ENCODE peak calls at places on chromosomes 12 and 14, in nine cellular contexts. W is upper lobe of right lung, T is PC-3, H is neuronal stem cell, C is GM12878, X is tibial nerve, A is ovary, D is left lung, E is stomach. N is an unnamed sample. For H3K4me1, the result is how much of the 10 kb centered on the place peaks cover.

GRCh38 chr14:49050836-49051235 is 535.3 kb downstream of the RPS29 start:
- DNase-seq in C (no peak), H (no peak), D (no peak), A (no peak), X (no peak), T (no peak), W (no peak), E (no peak), N (no peak)

GRCh38 chr14:52852810-52853521 is 61.6 kb upstream of the GNPNAT1 start:
- DNase-seq in E (no peak), T (no peak), W (no peak), C (no peak), X (no peak), H (no peak), D (no peak), A (no peak), N (no peak)

GRCh38 chr14:78399316-78399889 is 229.2 kb downstream of the NRXN3 start:
- DNase-seq in D (no peak), T (peak), W (no peak), A (no peak), X (no peak), C (no peak), E (no peak), H (peak), N (no peak)

GRCh38 chr12:6376079-6376941 is 947 bp upstream of the SCNN1A start:
- DNase-seq in D (peak), T (no peak), W (peak), X (peak), H (no peak), A (peak), E (peak), C (no peak), N (peak)

GRCh38 chr14:75119056-75119455 is 7.8 kb downstream of the NEK9 start:
- DNase-seq in E (no peak), D (no peak), C (no peak), X (no peak), H (no peak), T (peak), A (no peak), W (no peak), N (no peak)

GRCh38 chr12:122106891-122107660 is 28.5 kb downstream of the MLXIP start:
- DNase-seq in C (no peak), W (peak), A (no peak), X (no peak), H (no peak), T (peak), D (peak), E (peak), N (peak)

GRCh38 chr12:1798734-1799067 is 21.7 kb upstream of the LRTM2 start:
- DNase-seq in E (no peak), H (no peak), W (no peak), D (no peak), X (no peak), A (no peak), T (no peak), C (no peak), N (no peak)

GRCh38 chr14:103801459-103801858 is 45.9 kb downstream of the PPP1R13B start:
- DNase-seq in W (no peak), X (no peak), C (no peak), D (no peak), H (no peak), A (no peak), E (no peak), T (peak), N (no peak)

GRCh38 chr12:22880331-22880730 is 255.4 kb downstream of the ETNK1 start:
- DNase-seq in C (no peak), D (no peak), A (no peak), W (no peak), X (no peak), H (no peak), T (no peak), E (no peak), N (no peak)

GRCh38 chr14:67949771-67950170 is 130.2 kb downstream of the RAD51B start:
- DNase-seq in E (no peak), A (no peak), H (no peak), T (no peak), C (no peak), W (no peak), D (no peak), X (no peak), N (no peak)

GRCh38 chr12:76402259-76402658 is 54.0 kb upstream of the BBS10 start:
- DNase-seq in H (no peak), D (no peak), A (no peak), W (no peak), X (no peak), T (no peak), C (no peak), E (no peak), N (no peak)

GRCh38 chr12:12927211-12928079 is 24.5 kb downstream of the GPRC5D start:
- DNase-seq in W (peak), C (peak), T (no peak), H (no peak), A (peak), X (peak), D (peak), E (peak), N (no peak)

GRCh38 chr12:122423258-122424165 is 1.0 kb upstream of the CLIP1 start:
- DNase-seq in D (peak), C (no peak), T (no peak), X (no peak), E (no peak), A (no peak), W (no peak), H (peak), N (no peak)

GRCh38 chr14:55805250-55805649 is 225.2 kb downstream of the KTN1 start:
- DNase-seq in T (no peak), E (no peak), X (no peak), C (no peak), H (no peak), A (no peak), W (no peak), D (no peak), N (no peak)

GRCh38 chr12:132341318-132342050 is 12.1 kb upstream of the GALNT9 start:
- DNase-seq in H (no peak), C (no peak), X (no peak), A (no peak), W (no peak), E (no peak), T (no peak), D (no peak), N (no peak)

GRCh38 chr12:1799068-1799881 is 21.1 kb upstream of the LRTM2 start:
- DNase-seq in T (no peak), A (no peak), H (no peak), E (no peak), D (no peak), W (peak), C (no peak), X (peak), N (no peak)

GRCh38 chr12:33438890-33439586 is 581 bp downstream of the SYT10 start:
- DNase-seq in C (no peak), A (no peak), W (peak), H (peak), E (no peak), X (no peak), T (no peak), D (no peak), N (no peak)

GRCh38 chr12:70948976-70949336 is 28.4 kb upstream of the PTPRR start:
- DNase-seq in X (no peak), D (no peak), T (no peak), C (no peak), H (no peak), W (no peak), A (no peak), E (no peak), N (peak)

GRCh38 chr12:27554421-27555186 is 30.6 kb downstream of the PPFIBP1 start:
- DNase-seq in T (no peak), W (no peak), E (no peak), H (no peak), D (no peak), A (peak), C (no peak), X (peak), N (peak)

GRCh38 chr14:56379956-56380355 is 199.6 kb upstream of the TMEM260 start:
- DNase-seq in C (no peak), W (no peak), D (no peak), E (no peak), T (no peak), H (no peak), X (no peak), A (no peak), N (no peak)

GRCh38 chr14:99430491-99430890 is 50.2 kb downstream of the SETD3 start:
- DNase-seq in A (no peak), E (peak), X (no peak), C (no peak), D (no peak), T (peak), W (no peak), H (no peak), N (no peak)

GRCh38 chr12:57694459-57695019 is 607 bp downstream of the OS9 start:
- DNase-seq in C (no peak), D (no peak), H (peak), E (no peak), T (peak), A (no peak), W (no peak), X (no peak), N (no peak)

GRCh38 chr14:79229383-79229875 is 981.9 kb downstream of the DIO2 start:
- DNase-seq in T (no peak), W (no peak), D (no peak), E (no peak), A (no peak), X (no peak), C (no peak), H (no peak), N (no peak)

GRCh38 chr12:14605401-14605989 is 37.8 kb upstream of the PLBD1 start:
- DNase-seq in E (no peak), A (no peak), X (no peak), T (no peak), C (no peak), D (no peak), H (no peak), W (no peak), N (no peak)

GRCh38 chr12:12466157-12466556 is 96.5 kb downstream of the DUSP16 start:
- DNase-seq in D (no peak), X (no peak), W (no peak), E (no peak), H (no peak), A (no peak), T (no peak), C (no peak), N (no peak)

GRCh38 chr12:21547437-21547836 is 21.3 kb downstream of the SPX start:
- DNase-seq in A (no peak), H (no peak), X (no peak), D (no peak), T (no peak), E (no peak), W (no peak), C (no peak), N (no peak)

GRCh38 chr12:116959845-116960514 is 49.2 kb downstream of the FBXW8 start:
- DNase-seq in E (no peak), H (no peak), W (no peak), X (no peak), C (peak), T (peak), D (no peak), A (no peak), N (no peak)

GRCh38 chr12:119440961-119441360 is 106.4 kb downstream of the CCDC60 start:
- DNase-seq in W (no peak), T (no peak), C (no peak), E (no peak), A (no peak), D (no peak), X (no peak), H (no peak), N (no peak)

GRCh38 chr12:17235996-17236395 is 630.0 kb upstream of the LMO3 start:
- DNase-seq in C (no peak), D (no peak), X (no peak), H (no peak), T (no peak), E (no peak), A (no peak), W (no peak), N (no peak)

GRCh38 chr12:108730337-108731104 is 797 bp downstream of the CORO1C start:
- DNase-seq in T (peak), A (peak), D (peak), W (peak), C (no peak), H (peak), X (peak), E (peak), N (peak)

GRCh38 chr12:5784626-5785130 is 160.4 kb downstream of the ANO2 start:
- DNase-seq in W (no peak), X (no peak), C (no peak), A (no peak), H (no peak), T (no peak), E (no peak), D (no peak), N (no peak)

GRCh38 chr14:76456200-76456599 is 80.3 kb downstream of the ESRRB start:
- DNase-seq in X (no peak), A (no peak), W (no peak), H (peak), E (no peak), C (peak), D (no peak), T (peak), N (no peak)

GRCh38 chr14:75689012-75689411 is 28.0 kb downstream of the TTLL5 start:
- DNase-seq in H (no peak), E (no peak), D (no peak), X (no peak), C (no peak), A (no peak), T (no peak), W (no peak), N (peak)

GRCh38 chr12:66688836-66689439 is 10.1 kb upstream of the GRIP1 start:
- DNase-seq in T (peak), D (peak), A (peak), X (no peak), H (peak), C (no peak), W (no peak), E (peak), N (no peak)
- H3K4me1 ChIP-seq in T (under half), D (under half), A (under half), X (under half), H (under half), C (under half), W (under half), E (under half), N (under half)

GRCh38 chr12:53603804-53604203 is 22.4 kb downstream of the ATF7 start:
- DNase-seq in X (no peak), T (no peak), H (no peak), W (no peak), E (no peak), A (no peak), D (no peak), C (no peak), N (no peak)

GRCh38 chr12:53601296-53601847 is 24.8 kb downstream of the ATF7 start:
- DNase-seq in W (no peak), X (no peak), T (no peak), D (no peak), C (no peak), E (no peak), A (peak), H (no peak), N (no peak)

GRCh38 chr12:53603196-53603595 is 23.0 kb downstream of the ATF7 start:
- DNase-seq in W (no peak), X (no peak), A (no peak), E (no peak), D (no peak), T (no peak), C (no peak), H (no peak), N (no peak)

GRCh38 chr12:53600490-53601295 is 25.5 kb downstream of the ATF7 start:
- DNase-seq in C (no peak), H (no peak), E (no peak), W (no peak), D (no peak), A (no peak), X (no peak), T (no peak), N (no peak)

GRCh38 chr12:53602176-53602942 is 23.8 kb downstream of the ATF7 start:
- DNase-seq in H (no peak), D (no peak), C (no peak), T (no peak), W (no peak), A (no peak), E (no peak), X (no peak), N (no peak)
- H3K27ac ChIP-seq in H (no peak), D (no peak), C (no peak), T (no peak), W (no peak), A (no peak), E (no peak), X (no peak), N (no peak)

GRCh38 chr14:61125314-61126082 is 144.5 kb downstream of the SLC38A6 start:
- DNase-seq in X (no peak), A (no peak), T (no peak), W (no peak), H (no peak), C (no peak), D (no peak), E (no peak), N (peak)
- H3K4me1 ChIP-seq in X (under half), A (under half), T (under half), W (under half), H (under half), C (under half), D (under half), E (under half), N (half or more)

GRCh38 chr14:22338381-22338780 is 250.6 kb downstream of the DAD1 start:
- DNase-seq in H (no peak), W (no peak), D (no peak), T (no peak), C (no peak), E (no peak), X (no peak), A (no peak), N (no peak)
- H3K27ac ChIP-seq in H (no peak), W (peak), D (no peak), T (no peak), C (no peak), E (peak), X (no peak), A (no peak), N (peak)

GRCh38 chr12:113228394-113229028 is 7.2 kb downstream of the TPCN1 start:
- DNase-seq in T (no peak), D (no peak), E (no peak), C (no peak), H (no peak), A (no peak), W (no peak), X (no peak), N (peak)
- H3K4me1 ChIP-seq in T (under half), D (under half), E (half or more), C (half or more), H (under half), A (under half), W (under half), X (under half), N (half or more)

GRCh38 chr12:89506050-89506449 is 18.5 kb downstream of the GALNT4 start:
- DNase-seq in E (no peak), T (no peak), X (no peak), D (no peak), A (no peak), C (no peak), H (no peak), W (no peak), N (no peak)
- H3K27ac ChIP-seq in E (peak), T (no peak), X (no peak), D (no peak), A (no peak), C (no peak), H (no peak), W (no peak), N (peak)

GRCh38 chr12:51242896-51243295 is 4.3 kb downstream of the DAZAP2 start:
- DNase-seq in H (no peak), A (no peak), T (no peak), E (no peak), W (no peak), D (no peak), X (no peak), C (no peak), N (no peak)

GRCh38 chr12:51245476-51246253 is 7.0 kb downstream of the DAZAP2 start:
- DNase-seq in A (no peak), C (no peak), X (no peak), T (no peak), D (no peak), W (no peak), E (no peak), H (no peak), N (no peak)

GRCh38 chr12:51242150-51242549 is 3.5 kb downstream of the DAZAP2 start:
- DNase-seq in D (peak), A (no peak), W (no peak), C (no peak), E (no peak), T (no peak), X (no peak), H (no peak), N (peak)

GRCh38 chr12:51246254-51246853 is 7.7 kb downstream of the DAZAP2 start:
- DNase-seq in X (no peak), E (no peak), A (no peak), C (no peak), D (no peak), W (no peak), T (no peak), H (no peak), N (no peak)

DNA sequence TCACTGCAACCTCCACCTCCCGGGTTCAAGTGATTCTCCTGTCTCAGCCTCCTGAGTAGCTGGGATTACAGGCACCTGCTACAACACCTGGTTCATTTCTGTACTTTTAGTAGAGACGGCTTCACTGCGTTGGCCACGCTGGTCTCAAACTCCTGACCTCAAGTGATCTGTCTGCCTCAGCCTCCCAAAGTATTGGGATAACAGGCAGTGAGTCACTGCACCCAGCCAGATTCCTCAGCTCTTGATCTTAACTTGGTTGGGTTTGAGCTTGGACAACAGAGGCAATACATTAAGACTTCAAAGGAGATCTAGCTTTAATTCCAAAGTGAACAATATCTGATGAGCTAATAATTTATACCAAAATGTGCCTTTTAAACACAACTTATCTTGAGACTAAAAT is 5.6 kb downstream of the DAZAP2 start:
- DNase-seq in D (no peak), W (no peak), C (no peak), T (no peak), A (no peak), X (no peak), E (no peak), H (no peak), N (no peak)
- H3K4me1 ChIP-seq in D (under half), W (half or more), C (under half), T (under half), A (under half), X (under half), E (half or more), H (under half), N (under half)

GRCh38 chr12:41514907-41515306 is 326.8 kb downstream of the PDZRN4 start:
- DNase-seq in H (no peak), X (no peak), C (no peak), E (no peak), W (no peak), D (no peak), T (no peak), A (no peak), N (no peak)

GRCh38 chr12:41510470-41510869 is 322.4 kb downstream of the PDZRN4 start:
- DNase-seq in W (no peak), E (no peak), X (no peak), D (no peak), T (no peak), C (no peak), H (no peak), A (no peak), N (no peak)

GRCh38 chr12:41511247-41511646 is 323.1 kb downstream of the PDZRN4 start:
- DNase-seq in H (no peak), C (no peak), X (no peak), W (no peak), A (no peak), T (no peak), D (no peak), E (no peak), N (no peak)

GRCh38 chr12:41514050-41514449 is 325.9 kb downstream of the PDZRN4 start:
- DNase-seq in D (no peak), E (no peak), A (no peak), H (no peak), W (no peak), X (no peak), C (no peak), T (no peak), N (no peak)

GRCh38 chr12:41512531-41512930 is 324.4 kb downstream of the PDZRN4 start:
- DNase-seq in H (no peak), A (no peak), C (no peak), D (no peak), E (no peak), X (no peak), W (no peak), T (no peak), N (no peak)
- H3K27ac ChIP-seq in H (no peak), A (no peak), C (no peak), D (peak), E (no peak), X (no peak), W (no peak), T (no peak), N (no peak)

GRCh38 chr12:50222275-50222783 is 55.2 kb upstream of the CERS5 start:
- DNase-seq in T (peak), X (peak), D (peak), E (peak), A (peak), C (no peak), H (peak), W (no peak), N (peak)

GRCh38 chr12:50219544-50219943 is 52.4 kb upstream of the CERS5 start:
- DNase-seq in X (no peak), W (no peak), D (no peak), H (no peak), A (no peak), E (no peak), C (no peak), T (no peak), N (no peak)

GRCh38 chr12:50220357-50221061 is 53.3 kb upstream of the CERS5 start:
- DNase-seq in W (no peak), A (no peak), H (no peak), C (peak), T (peak), E (no peak), X (no peak), D (no peak), N (no peak)

GRCh38 chr12:50224026-50224692 is 57.0 kb upstream of the CERS5 start:
- DNase-seq in A (no peak), C (no peak), H (no peak), E (peak), W (no peak), X (no peak), D (peak), T (peak), N (peak)

GRCh38 chr12:50221228-50222008 is 54.2 kb upstream of the CERS5 start:
- DNase-seq in T (peak), A (no peak), D (no peak), H (peak), C (peak), W (no peak), X (no peak), E (no peak), N (no peak)
- H3K4me1 ChIP-seq in T (half or more), A (under half), D (under half), H (under half), C (under half), W (under half), X (under half), E (half or more), N (under half)